ENCODE peak calls at places on chromosomes 1 and 21, in six cellular contexts. A is A549, Q is HCT116, R is foreskin fibroblast, B is prostate gland, T is fibroblast of the aortic adventitia. S is an unnamed sample.

GRCh38 chr1:213783273-213783672 is 204.5 kb upstream of the PROX1 start:
- DNase-seq in B (no peak), T (no peak), R (no peak), Q (no peak), A (no peak), S (no peak)

GRCh38 chr1:91884459-91885290 is 1.3 kb downstream of the TGFBR3 start:
- DNase-seq in T (peak), A (peak), R (no peak), B (peak), Q (no peak), S (no peak)

GRCh38 chr1:117051224-117052064 is 8.7 kb upstream of the TTF2 start:
- DNase-seq in B (peak), Q (no peak), T (no peak), A (no peak), R (no peak), S (peak)

GRCh38 chr1:70034403-70034802 is 171.0 kb downstream of the LRRC40 start:
- DNase-seq in T (peak), R (peak), Q (peak), A (peak), B (no peak), S (no peak)

GRCh38 chr1:162696286-162696862 is 64.1 kb downstream of the DDR2 start:
- DNase-seq in Q (peak), B (peak), A (peak), R (peak), T (peak), S (peak)

GRCh38 chr1:88813474-88813873 is 77.9 kb downstream of the GTF2B start:
- DNase-seq in R (no peak), Q (no peak), B (no peak), T (no peak), A (no peak), S (no peak)

GRCh38 chr1:223224465-223224864 is 81.4 kb upstream of the TLR5 start:
- DNase-seq in Q (no peak), T (no peak), A (no peak), R (no peak), B (no peak), S (peak)

GRCh38 chr1:51284487-51284954 is 45.8 kb downstream of the TTC39A start:
- DNase-seq in T (peak), Q (peak), A (peak), B (no peak), R (no peak), S (no peak)

GRCh38 chr1:21451981-21452411 is 12.1 kb downstream of the NBPF3 start:
- DNase-seq in A (no peak), T (peak), B (no peak), R (no peak), Q (no peak), S (no peak)

GRCh38 chr1:45299981-45300668 is 26.6 kb upstream of the HPDL start:
- DNase-seq in Q (peak), R (peak), T (peak), A (peak), B (no peak), S (no peak)

GRCh38 chr1:211082824-211083223 is 51.1 kb downstream of the KCNH1 start:
- DNase-seq in T (no peak), Q (no peak), R (no peak), B (no peak), A (no peak), S (no peak)

GRCh38 chr1:212612251-212612961 is 3.8 kb downstream of the ATF3 start:
- DNase-seq in T (no peak), Q (no peak), A (no peak), B (no peak), R (no peak), S (no peak)

GRCh38 chr1:18278953-18279712 is 171.5 kb downstream of the IGSF21 start:
- DNase-seq in T (no peak), Q (no peak), B (no peak), A (no peak), R (no peak), S (no peak)

GRCh38 chr21:39316062-39316461 is 2.6 kb upstream of the BRWD1 start:
- DNase-seq in A (no peak), R (no peak), Q (no peak), T (no peak), B (no peak), S (no peak)

GRCh38 chr1:113041569-113042335 is 31.2 kb upstream of the LRIG2 start:
- DNase-seq in A (no peak), B (no peak), T (peak), R (no peak), Q (no peak), S (no peak)

GRCh38 chr1:232238009-232238408 is 391.9 kb downstream of the SIPA1L2 start:
- DNase-seq in A (no peak), T (no peak), Q (no peak), R (no peak), B (no peak), S (no peak)

GRCh38 chr21:41762236-41762635 is 4.6 kb downstream of the RIPK4 start:
- DNase-seq in Q (no peak), B (no peak), T (no peak), R (no peak), A (no peak), S (no peak)

GRCh38 chr1:102186541-102186940 is 189.8 kb upstream of the OLFM3 start:
- DNase-seq in Q (no peak), T (no peak), B (no peak), R (no peak), A (no peak), S (no peak)

GRCh38 chr1:160094806-160095205 is 3.6 kb downstream of the IGSF8 start:
- DNase-seq in Q (no peak), T (no peak), R (no peak), A (no peak), B (no peak), S (no peak)

GRCh38 chr1:1033009-1033587 is 13.2 kb downstream of the AGRN start:
- DNase-seq in A (peak), R (peak), T (peak), B (peak), Q (no peak), S (peak)

GRCh38 chr1:247448107-247448778 is 9.7 kb downstream of the OR2B11 start:
- DNase-seq in B (peak), Q (no peak), A (peak), R (peak), T (peak), S (peak)

GRCh38 chr1:111731956-111732355 is 7.2 kb downstream of the INKA2 start:
- DNase-seq in R (no peak), A (no peak), T (no peak), Q (no peak), B (no peak), S (no peak)

GRCh38 chr1:55007626-55008025 is 8.9 kb downstream of the BSND start:
- DNase-seq in R (peak), B (no peak), Q (no peak), A (no peak), T (peak), S (no peak)

GRCh38 chr1:26281091-26281958 is 1.4 kb downstream of the SH3BGRL3 start:
- DNase-seq in Q (no peak), A (no peak), R (no peak), T (no peak), B (no peak), S (no peak)

GRCh38 chr1:117127840-117128239 is 6.3 kb upstream of the TRIM45 start:
- DNase-seq in A (no peak), B (no peak), R (no peak), T (peak), Q (no peak), S (no peak)

GRCh38 chr1:153447498-153448170 is 12.8 kb downstream of the S100A7 start:
- DNase-seq in T (peak), Q (no peak), R (peak), A (peak), B (no peak), S (no peak)

GRCh38 chr21:29477941-29478340 is 179.2 kb downstream of the BACH1 start:
- DNase-seq in R (peak), T (peak), B (no peak), A (no peak), Q (no peak), S (no peak)

GRCh38 chr1:216368249-216368648 is 55.0 kb downstream of the USH2A start:
- DNase-seq in B (no peak), Q (no peak), A (no peak), T (no peak), R (no peak), S (no peak)

GRCh38 chr21:34282223-34282622 is 81.6 kb upstream of the KCNE2 start:
- DNase-seq in Q (no peak), A (no peak), B (no peak), R (peak), T (no peak), S (no peak)

GRCh38 chr21:18235545-18235944 is 9.1 kb upstream of the CHODL start:
- DNase-seq in B (no peak), T (no peak), A (no peak), Q (no peak), R (no peak), S (no peak)

GRCh38 chr1:164137273-164137947 is 421.6 kb upstream of the PBX1 start:
- DNase-seq in R (no peak), A (no peak), B (no peak), Q (no peak), T (no peak), S (no peak)

GRCh38 chr1:112267206-112267605 is 128.8 kb upstream of the CTTNBP2NL start:
- DNase-seq in T (no peak), A (no peak), B (no peak), R (no peak), Q (no peak), S (no peak)

GRCh38 chr1:222240536-222241181 is 307.2 kb downstream of the HHIPL2 start:
- DNase-seq in T (peak), A (peak), Q (no peak), B (no peak), R (peak), S (no peak)

GRCh38 chr1:43015269-43015668 is 56.6 kb upstream of the SLC2A1 start:
- DNase-seq in B (no peak), R (no peak), Q (no peak), T (no peak), A (no peak), S (no peak)

GRCh38 chr1:230185076-230186001 is 118.3 kb downstream of the GALNT2 start:
- DNase-seq in B (no peak), A (peak), Q (no peak), R (no peak), T (no peak), S (peak)

GRCh38 chr1:8358241-8358896 is 40.5 kb downstream of the SLC45A1 start:
- DNase-seq in T (no peak), Q (no peak), B (no peak), R (no peak), A (no peak), S (peak)

GRCh38 chr1:157155658-157156057 is 17.5 kb upstream of the ETV3 start:
- DNase-seq in Q (no peak), A (peak), R (no peak), B (no peak), T (no peak), S (no peak)
- H3K4me3 ChIP-seq in Q (peak), A (peak), R (no peak), B (no peak), T (peak), S (no peak)

DNA sequence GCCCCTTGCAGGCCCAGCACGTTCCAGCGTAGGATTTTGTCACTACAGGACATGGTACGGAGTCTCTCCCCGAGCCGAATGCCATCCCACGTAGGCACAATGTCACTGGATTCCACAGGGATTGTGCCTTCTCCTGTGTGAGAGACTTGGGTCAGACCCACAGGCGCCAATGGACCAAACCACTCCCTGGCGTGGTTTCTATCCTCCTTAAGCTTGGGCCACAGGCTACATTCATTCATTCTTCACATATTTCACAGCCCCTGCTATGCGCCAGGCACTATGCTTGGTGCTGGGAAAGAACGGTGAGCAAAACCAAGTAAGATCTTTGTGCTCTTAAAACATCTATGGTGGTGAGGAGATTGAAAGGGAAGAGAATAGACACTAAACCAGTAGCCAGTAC is 18.7 kb downstream of the CHRNB2 start:
- DNase-seq in A (no peak), Q (no peak), R (no peak), B (no peak), T (no peak), S (no peak)
- TF ChIP-seq CTCF in A (no peak), Q (no peak), R (no peak), B (no peak), T (no peak), S (no peak)

DNA sequence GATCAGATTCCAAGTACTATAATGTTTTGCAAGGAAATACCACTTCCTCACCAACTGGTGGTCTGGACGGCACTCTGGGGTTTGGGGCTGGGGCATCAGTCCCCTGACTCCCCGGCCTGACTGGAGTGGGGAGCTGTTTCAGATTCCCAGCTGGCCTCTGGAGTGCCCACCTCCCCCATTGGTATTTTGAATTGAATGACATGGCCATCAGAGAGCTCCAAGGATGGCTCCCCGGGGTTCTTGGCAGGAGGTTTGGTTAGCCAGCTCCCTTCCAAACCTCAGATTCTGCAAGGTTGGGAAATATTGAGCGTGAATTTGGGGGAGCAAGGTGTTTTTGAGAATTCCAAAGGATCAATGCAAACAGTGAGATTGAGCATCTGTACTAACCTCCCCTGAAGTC is 2.2 kb upstream of the INAVA start:
- DNase-seq in A (no peak), B (no peak), Q (no peak), T (no peak), R (no peak), S (no peak)
- H3K4me3 ChIP-seq in A (peak), B (no peak), Q (no peak), T (no peak), R (no peak), S (no peak)

GRCh38 chr1:40310129-40310461 is 7.0 kb downstream of the COL9A2 start:
- DNase-seq in Q (no peak), R (no peak), T (no peak), A (no peak), B (no peak), S (no peak)

GRCh38 chr1:40309374-40310128 is 7.5 kb downstream of the COL9A2 start:
- DNase-seq in T (peak), B (no peak), Q (no peak), R (no peak), A (no peak), S (no peak)

GRCh38 chr1:40311692-40312091 is 5.4 kb downstream of the COL9A2 start:
- DNase-seq in A (no peak), R (no peak), T (no peak), B (no peak), Q (no peak), S (no peak)

GRCh38 chr1:40312238-40313205 is 4.6 kb downstream of the COL9A2 start:
- DNase-seq in B (no peak), Q (no peak), T (no peak), R (no peak), A (no peak), S (no peak)

DNA sequence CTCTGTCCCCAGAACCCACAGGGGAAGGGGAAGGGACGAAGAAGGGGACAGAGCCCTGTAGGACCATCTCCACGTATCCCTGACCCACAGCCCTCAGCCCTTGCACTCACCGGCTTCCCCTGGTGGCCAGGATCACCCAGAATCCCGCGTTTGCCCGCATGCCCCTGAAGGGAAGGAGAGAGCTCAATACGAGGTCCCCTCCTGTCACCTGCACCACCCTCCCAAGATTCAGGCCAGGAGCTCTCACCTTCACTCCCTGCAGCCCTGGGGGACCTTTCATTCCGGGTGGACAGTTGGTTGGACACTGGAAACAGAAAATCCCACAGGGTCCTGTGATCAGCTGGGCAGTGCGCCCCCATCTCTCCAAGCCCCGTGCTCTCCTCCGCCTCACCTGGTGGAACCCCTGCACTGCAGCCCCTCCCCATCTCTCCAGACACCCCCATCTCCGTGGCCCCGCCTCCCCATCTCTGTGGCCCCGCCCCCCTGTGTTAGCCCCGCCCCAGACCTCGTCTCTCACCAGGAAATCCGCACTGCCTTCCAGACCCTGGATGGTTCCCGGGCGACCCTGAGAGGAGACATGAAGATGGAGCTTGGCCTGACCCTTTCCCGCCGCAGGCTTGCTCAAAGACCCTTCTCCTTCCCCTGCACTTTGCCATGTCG is 6.0 kb downstream of the COL9A2 start:
- DNase-seq in T (no peak), R (no peak), B (no peak), A (no peak), Q (no peak), S (peak)
- TF ChIP-seq CTCF in T (no peak), R (no peak), B (no peak), A (no peak), Q (peak), S (no peak)

DNA sequence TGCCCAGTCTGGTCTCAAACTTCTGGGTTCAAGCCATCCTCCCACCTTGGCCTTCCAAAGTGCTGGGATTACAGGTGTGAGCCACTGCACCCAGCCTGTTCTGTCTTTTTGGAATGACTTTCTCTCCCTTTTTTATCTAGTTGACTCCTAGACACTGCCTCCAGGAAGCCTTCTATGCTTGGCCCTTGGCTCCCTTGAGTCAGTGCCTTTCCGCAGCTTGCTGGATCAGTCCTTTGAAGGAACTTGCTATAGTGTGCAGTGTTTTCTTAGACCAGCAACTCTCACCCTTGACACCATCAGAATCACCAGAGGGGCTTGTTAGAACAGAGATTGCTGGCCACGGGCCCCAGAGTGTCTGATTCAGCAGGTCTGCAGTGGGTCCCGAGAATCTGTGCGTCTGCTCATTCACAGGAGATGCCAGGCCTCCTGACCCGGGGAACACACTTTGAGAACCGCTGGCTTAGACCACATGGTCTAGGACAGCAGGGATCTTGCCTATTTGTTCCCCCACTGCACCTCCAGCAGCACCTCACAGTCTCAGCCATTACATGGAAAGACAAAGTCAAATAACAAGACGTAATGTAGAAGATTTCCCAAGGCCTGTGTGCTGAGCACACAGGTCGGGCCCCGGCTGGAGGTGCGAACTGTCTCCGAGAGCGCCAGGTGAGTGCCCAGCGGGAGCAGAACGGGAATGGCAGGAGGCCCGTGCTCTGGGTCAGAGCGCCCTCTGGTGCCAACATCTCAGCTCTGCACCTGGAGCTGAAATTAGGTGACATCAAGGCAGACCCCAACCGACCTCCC is 27.4 kb upstream of the CTPS1 start:
- DNase-seq in Q (peak), B (peak), T (peak), R (no peak), A (peak), S (peak)
- H3K4me3 ChIP-seq in Q (no peak), B (no peak), T (no peak), R (no peak), A (no peak), S (no peak)

GRCh38 chr1:75615664-75616435 is 4.9 kb upstream of the SLC44A5 start:
- DNase-seq in T (peak), B (no peak), R (peak), A (no peak), Q (no peak), S (peak)
- TF ChIP-seq CTCF in T (no peak), B (no peak), R (no peak), A (no peak), Q (no peak), S (no peak)

S was measured in lower leg skin.